ENCODE peak calls at places on chromosomes 4 and X, in seven cellular contexts. T, C, B, Q, X, U and O are unnamed samples. For H3K4me1, the result is how much of the 10 kb centered on the place peaks cover.

GRCh38 chr4:81343046-81343445 is 128.0 kb upstream of the PRKG2 start:
- DNase-seq in T (no peak), C (no peak), B (peak), Q (no peak), X (no peak), U (no peak), O (no peak)

GRCh38 chr4:64713256-64713840 is 304.1 kb upstream of the TECRL start:
- DNase-seq in T (no peak), C (no peak), B (peak), Q (peak), X (no peak), U (no peak), O (peak)

GRCh38 chr4:88378691-88379559 is at the start of gene HERC6:
- DNase-seq in T (peak), C (peak), B (peak), Q (peak), X (peak), U (peak), O (peak)

GRCh38 chr4:70863099-70863790 is 23.6 kb upstream of the GRSF1 start:
- DNase-seq in T (no peak), C (no peak), B (no peak), Q (no peak), X (no peak), U (no peak), O (peak)

GRCh38 chr4:11741190-11741652 is 312.5 kb upstream of the HS3ST1 start:
- DNase-seq in T (no peak), C (no peak), B (peak), Q (peak), X (no peak), U (no peak), O (peak)

GRCh38 chrX:42079968-42080367 is 156.6 kb upstream of the CASK start:
- DNase-seq in T (no peak), C (no peak), B (peak), Q (no peak), X (no peak), U (no peak), O (peak)

GRCh38 chrX:110836982-110837381 is 41.4 kb upstream of the CHRDL1 start:
- DNase-seq in T (no peak), C (no peak), B (no peak), Q (peak), X (no peak), U (no peak), O (no peak)

GRCh38 chr4:128812360-128812958 is 3.0 kb downstream of the JADE1 start:
- DNase-seq in T (no peak), C (peak), B (peak), Q (peak), X (no peak), U (no peak), O (peak)

GRCh38 chrX:40068048-40068447 is 29.7 kb downstream of the BCOR start:
- DNase-seq in T (no peak), C (no peak), B (no peak), Q (peak), X (no peak), U (no peak), O (no peak)

GRCh38 chr4:54268151-54268550 is 39.1 kb downstream of the PDGFRA start:
- DNase-seq in T (no peak), C (no peak), B (peak), Q (no peak), X (no peak), U (no peak), O (peak)

GRCh38 chr4:68987007-68987406 is 35.4 kb upstream of the UGT2A3 start:
- DNase-seq in T (no peak), C (no peak), B (no peak), Q (no peak), X (no peak), U (no peak), O (no peak)

GRCh38 chrX:13022926-13023325 is 21.5 kb downstream of the FAM9C start:
- DNase-seq in T (no peak), C (no peak), B (no peak), Q (no peak), X (no peak), U (no peak), O (no peak)

GRCh38 chr4:187798385-187798784 is 197.2 kb upstream of the ZFP42 start:
- DNase-seq in T (no peak), C (no peak), B (no peak), Q (no peak), X (no peak), U (no peak), O (no peak)

GRCh38 chr4:122652379-122652778 is 31.5 kb upstream of the IL21 start:
- DNase-seq in T (no peak), C (peak), B (peak), Q (peak), X (no peak), U (no peak), O (peak)

GRCh38 chrX:21740329-21741274 is 17.3 kb downstream of the SMPX start:
- DNase-seq in T (no peak), C (no peak), B (no peak), Q (no peak), X (no peak), U (no peak), O (no peak)

GRCh38 chrX:55107911-55108310 is 19.1 kb downstream of the PAGE2 start:
- DNase-seq in T (no peak), C (no peak), B (no peak), Q (no peak), X (no peak), U (no peak), O (no peak)

GRCh38 chrX:100413231-100413630 is 3.2 kb upstream of the PCDH19 start:
- DNase-seq in T (no peak), C (peak), B (peak), Q (peak), X (no peak), U (no peak), O (peak)

GRCh38 chr4:75630174-75630931 is at the start of gene CDKL2:
- DNase-seq in T (peak), C (peak), B (peak), Q (peak), X (peak), U (peak), O (peak)

GRCh38 chrX:63656871-63657580 is 128.0 kb downstream of the ARHGEF9 start:
- DNase-seq in T (no peak), C (peak), B (peak), Q (peak), X (no peak), U (no peak), O (peak)

GRCh38 chr4:7516773-7517144 is 82.0 kb upstream of the PSAPL1 start:
- DNase-seq in T (no peak), C (no peak), B (no peak), Q (no peak), X (no peak), U (no peak), O (no peak)

GRCh38 chr4:91025240-91026173 is 898.3 kb downstream of the CCSER1 start:
- DNase-seq in T (no peak), C (no peak), B (no peak), Q (no peak), X (no peak), U (no peak), O (no peak)

GRCh38 chr4:972651-973424 is 531 bp downstream of the DGKQ start:
- DNase-seq in T (peak), C (no peak), B (peak), Q (peak), X (no peak), U (no peak), O (peak)

GRCh38 chrX:40278340-40279090 is 180.8 kb upstream of the BCOR start:
- DNase-seq in T (no peak), C (no peak), B (no peak), Q (no peak), X (no peak), U (no peak), O (peak)

GRCh38 chrX:49987651-49988050 is 65.3 kb downstream of the CLCN5 start:
- DNase-seq in T (no peak), C (no peak), B (no peak), Q (no peak), X (no peak), U (no peak), O (no peak)

GRCh38 chrX:126929071-126929470 is 109.5 kb downstream of the PRR32 start:
- DNase-seq in T (no peak), C (no peak), B (no peak), Q (no peak), X (no peak), U (no peak), O (no peak)

GRCh38 chr4:157204634-157205244 is 15.8 kb upstream of the GRIA2 start:
- DNase-seq in T (no peak), C (no peak), B (no peak), Q (peak), X (no peak), U (no peak), O (no peak)

GRCh38 chr4:150256841-150257273 is 178.6 kb downstream of the DCLK2 start:
- DNase-seq in T (no peak), C (no peak), B (no peak), Q (no peak), X (no peak), U (no peak), O (no peak)

GRCh38 chrX:116436358-116436816 is at the start of gene SLC6A14:
- DNase-seq in T (no peak), C (no peak), B (no peak), Q (peak), X (no peak), U (no peak), O (no peak)

GRCh38 chr4:5824635-5825034 is 68.3 kb downstream of the CRMP1 start:
- DNase-seq in T (no peak), C (no peak), B (peak), Q (peak), X (no peak), U (no peak), O (peak)

GRCh38 chr4:117623321-117623720 is 411.0 kb upstream of the NDST3 start:
- DNase-seq in T (no peak), C (no peak), B (no peak), Q (no peak), X (no peak), U (no peak), O (peak)

GRCh38 chr4:56681158-56681848 is at the start of gene HOPX:
- DNase-seq in T (no peak), C (no peak), B (no peak), Q (peak), X (no peak), U (no peak), O (no peak)

GRCh38 chrX:115560978-115561604 is at the start of gene PLS3:
- DNase-seq in T (peak), C (peak), B (peak), Q (peak), X (peak), U (peak), O (peak)

GRCh38 chr4:78616046-78616498 is 64.5 kb downstream of the ANXA3 start:
- DNase-seq in T (no peak), C (no peak), B (no peak), Q (no peak), X (no peak), U (no peak), O (peak)

GRCh38 chr4:68124262-68124661 is 5.4 kb downstream of the TMPRSS11F start:
- DNase-seq in T (no peak), C (no peak), B (no peak), Q (no peak), X (no peak), U (no peak), O (no peak)

GRCh38 chr4:4426511-4427477 is 39.9 kb downstream of the NSG1 start:
- DNase-seq in T (peak), C (no peak), B (no peak), Q (no peak), X (peak), U (no peak), O (peak)
- H3K4me1 ChIP-seq in T (under half), C (under half), B (under half), Q (under half), X (under half), U (under half), O (under half)

GRCh38 chr4:115332078-115332477 is 218.7 kb upstream of the NDST4 start:
- DNase-seq in T (no peak), C (no peak), B (no peak), Q (no peak), X (no peak), U (no peak), O (peak)

GRCh38 chr4:115331241-115331640 is 217.8 kb upstream of the NDST4 start:
- DNase-seq in T (no peak), C (no peak), B (no peak), Q (no peak), X (no peak), U (no peak), O (no peak)

DNA sequence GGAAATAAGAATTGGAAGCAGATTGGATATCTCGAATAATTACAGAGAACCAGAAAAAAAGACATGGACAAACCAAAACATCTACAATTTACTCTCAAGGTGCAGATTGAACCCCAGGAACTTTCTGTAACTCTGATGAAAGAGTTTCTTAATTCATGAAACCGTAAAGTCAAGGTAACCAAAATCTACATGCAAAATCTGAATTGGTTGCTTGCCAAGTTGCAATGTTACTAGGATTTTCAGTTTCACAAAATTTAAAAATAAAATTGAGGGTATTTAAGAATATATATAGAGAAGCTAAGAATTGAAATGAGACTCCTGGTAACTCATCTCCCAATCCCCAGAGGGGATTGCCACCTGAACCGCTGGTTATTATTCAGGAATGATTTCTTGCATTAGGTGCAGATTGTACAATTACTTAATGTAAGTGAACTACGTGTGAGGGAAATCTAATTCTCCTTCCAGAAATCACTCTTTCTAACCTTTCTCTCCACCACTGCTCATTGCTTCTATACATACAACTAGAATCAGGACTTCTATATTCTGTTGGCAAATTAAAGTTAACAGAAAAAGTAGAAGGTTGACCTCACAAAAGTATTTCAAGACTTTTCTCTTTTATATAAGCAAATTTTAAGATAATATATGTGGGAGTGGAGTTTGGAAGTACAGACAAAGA is 221.5 kb upstream of the NDST4 start:
- DNase-seq in T (no peak), C (no peak), B (no peak), Q (no peak), X (no peak), U (no peak), O (no peak)
- H3K4me1 ChIP-seq in T (under half), C (under half), B (under half), Q (under half), X (under half), U (under half), O (under half)

DNA sequence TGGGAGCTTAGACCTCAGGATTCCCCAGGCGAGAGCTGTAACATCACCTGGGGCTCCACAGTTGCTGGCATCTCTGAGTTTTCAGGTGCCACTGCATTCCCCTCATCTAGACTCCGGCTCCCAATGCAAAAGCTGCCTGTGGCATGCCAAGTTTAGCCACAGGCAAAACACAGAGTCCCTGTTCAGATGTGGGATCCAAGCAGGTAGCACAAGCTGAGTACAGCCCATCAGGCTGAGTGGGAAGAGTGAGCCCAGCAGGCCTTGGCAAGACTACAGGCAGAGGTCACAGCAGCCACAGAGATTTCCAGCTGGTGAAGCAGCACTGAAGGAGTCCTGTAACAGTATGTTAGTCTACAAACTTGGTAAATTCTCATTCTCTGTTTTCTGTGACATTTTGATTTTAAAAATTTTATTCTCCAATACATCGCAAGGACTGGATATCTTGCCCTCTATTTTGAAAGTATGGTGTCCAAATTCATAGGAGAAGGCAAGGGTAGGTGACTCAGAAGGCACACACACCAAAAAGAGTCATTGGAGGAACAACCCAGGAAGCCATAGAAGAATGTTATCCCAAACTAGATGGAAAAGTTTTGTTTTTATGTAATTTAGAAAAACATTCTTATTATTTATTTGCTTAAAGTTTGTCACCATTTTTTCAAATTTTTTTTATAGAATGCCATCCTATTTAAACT is 13.6 kb upstream of the CXCL2 start:
- DNase-seq in T (no peak), C (no peak), B (no peak), Q (peak), X (no peak), U (no peak), O (peak)
- H3K4me1 ChIP-seq in T (under half), C (under half), B (half or more), Q (half or more), X (under half), U (under half), O (under half)

DNA sequence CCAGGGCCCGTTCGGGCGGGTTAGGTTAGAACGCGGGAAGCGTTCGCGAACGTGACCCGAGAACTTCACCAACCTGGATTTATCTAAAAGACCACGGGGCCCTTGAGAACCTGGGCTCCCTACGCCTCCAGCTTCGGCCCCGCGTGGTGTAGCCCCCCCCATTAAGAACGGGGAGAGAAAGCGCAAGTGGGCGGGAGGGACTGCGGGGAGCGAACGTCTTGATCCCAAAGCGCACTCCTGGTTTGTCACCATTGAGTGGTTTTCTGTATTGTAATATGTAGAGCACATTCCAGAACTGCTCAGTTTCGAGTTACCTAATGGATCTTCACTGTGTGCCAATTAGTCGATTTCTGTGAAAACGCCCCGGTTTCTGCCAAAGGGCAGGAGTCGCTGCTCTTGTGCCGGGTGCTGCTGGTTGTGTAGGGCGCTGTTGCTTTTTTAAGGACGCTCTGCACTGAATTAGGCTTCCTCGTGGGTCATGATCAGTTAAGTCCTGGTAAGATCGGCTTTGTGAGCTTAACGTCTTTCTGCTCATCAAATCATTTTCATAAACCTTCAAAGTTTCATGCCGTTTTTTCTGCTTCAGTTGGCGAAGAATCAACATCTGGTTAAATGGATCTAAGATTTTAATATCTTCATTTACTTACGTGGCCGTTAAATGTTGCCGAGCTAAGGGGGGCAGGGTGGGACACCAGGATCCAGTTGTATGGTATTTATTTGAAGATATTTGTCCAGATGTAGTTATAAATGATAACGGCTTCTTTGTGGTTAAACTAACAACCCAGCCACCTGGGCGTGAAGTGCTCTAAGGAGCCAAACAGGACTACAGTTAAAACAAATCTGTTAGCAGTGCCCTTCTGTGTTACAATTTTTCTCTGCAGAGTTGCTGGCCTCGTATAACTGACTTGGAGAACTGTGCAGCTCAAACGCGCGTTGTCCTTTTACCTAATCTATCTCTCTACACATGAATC is 808 bp downstream of the MND1 start:
- DNase-seq in T (peak), C (peak), B (peak), Q (peak), X (no peak), U (no peak), O (peak)
- H3K4me1 ChIP-seq in T (under half), C (under half), B (under half), Q (under half), X (under half), U (under half), O (under half)

DNA sequence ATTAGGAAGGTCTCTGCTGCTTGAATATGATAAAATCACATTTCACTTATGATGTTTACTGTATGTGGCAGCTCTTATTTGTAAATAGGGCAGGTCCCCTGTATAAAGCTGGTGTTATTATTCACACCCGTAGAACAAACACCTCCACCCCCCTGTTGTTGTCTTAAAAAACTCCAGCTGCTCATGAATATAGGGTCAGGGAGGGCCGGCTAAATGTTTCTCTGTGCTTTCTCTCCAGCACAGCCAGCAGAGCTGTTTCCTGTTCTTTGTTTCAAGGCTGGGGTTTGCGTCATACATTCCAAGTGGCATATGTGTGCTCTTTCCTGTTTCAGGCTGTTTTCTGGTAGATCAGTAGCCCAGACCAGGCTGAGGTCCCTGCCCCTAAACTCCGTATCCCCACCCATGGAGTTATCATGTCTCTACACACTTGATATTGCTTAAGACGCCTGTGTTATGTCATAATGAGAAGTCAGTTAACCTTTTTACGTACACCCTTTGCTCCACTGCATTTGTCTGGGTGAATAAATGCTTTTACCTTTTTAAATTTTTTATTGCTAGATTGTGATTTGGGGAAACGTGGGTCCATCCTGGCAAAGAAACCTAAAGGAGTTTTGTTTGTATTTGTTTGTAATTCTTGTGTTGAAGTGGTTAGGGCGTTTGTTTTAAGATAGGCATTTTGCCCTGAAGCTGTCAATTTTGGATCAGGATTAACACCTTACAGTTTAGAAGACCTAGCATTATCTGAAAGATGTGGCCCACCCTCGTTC is 3.2 kb downstream of the KLF3 start:
- DNase-seq in T (peak), C (peak), B (peak), Q (peak), X (no peak), U (peak), O (peak)
- H3K4me1 ChIP-seq in T (under half), C (under half), B (half or more), Q (half or more), X (under half), U (under half), O (under half)